ENCODE peak calls at places on chromosomes 2 and 18, in five cellular contexts. B is heart left ventricle, A is MCF 10A, N is GM23338, I is kidney. P is an unnamed sample.

GRCh38 chr2:160205511-160205910 is 5.4 kb upstream of the ITGB6 start:
- DNase-seq in B (no peak), A (peak; percentile 100), N (no peak), I (peak; percentile 93), P (no peak)

GRCh38 chr2:23940976-23941605 is 828 bp downstream of the UBXN2A start:
- DNase-seq in B (no peak), A (peak; percentile 53), N (no peak), I (no peak), P (no peak)

GRCh38 chr2:172097557-172098131 is 5.1 kb downstream of the DLX2 start:
- DNase-seq in B (no peak), A (peak; percentile 73), N (peak; percentile 8), I (no peak), P (no peak)

GRCh38 chr2:224134003-224134734 is 95.1 kb upstream of the SERPINE2 start:
- DNase-seq in B (no peak), A (no peak), N (no peak), I (no peak), P (no peak)

GRCh38 chr2:239035361-239035814 is 187.5 kb downstream of the TWIST2 start:
- DNase-seq in B (peak; percentile 52), A (peak; percentile 30), N (peak; percentile 73), I (no peak), P (no peak)

GRCh38 chr2:11836647-11837219 is 90.3 kb downstream of the LPIN1 start:
- DNase-seq in B (no peak), A (no peak), N (no peak), I (no peak), P (no peak)

GRCh38 chr18:50558157-50558556 is 1.7 kb upstream of the MAPK4 start:
- DNase-seq in B (no peak), A (no peak), N (no peak), I (no peak), P (no peak)

GRCh38 chr2:128375454-128375853 is 56.8 kb upstream of the HS6ST1 start:
- DNase-seq in B (no peak), A (no peak), N (no peak), I (peak; percentile 74), P (no peak)

GRCh38 chr2:150872919-150873772 is 385.7 kb upstream of the RND3 start:
- DNase-seq in B (no peak), A (no peak), N (peak; percentile 67), I (no peak), P (no peak)

GRCh38 chr2:198715304-198715703 is 742.4 kb downstream of the SATB2 start:
- DNase-seq in B (no peak), A (no peak), N (no peak), I (no peak), P (no peak)

GRCh38 chr18:58716046-58716766 is 44.9 kb downstream of the MALT1 start:
- DNase-seq in B (no peak), A (no peak), N (no peak), I (no peak), P (no peak)

GRCh38 chr2:216829533-216829932 is 30.3 kb downstream of the TNP1 start:
- DNase-seq in B (peak; percentile 89), A (peak; percentile 68), N (no peak), I (peak; percentile 73), P (no peak)

GRCh38 chr2:72425996-72426395 is 278.3 kb upstream of the CYP26B1 start:
- DNase-seq in B (no peak), A (no peak), N (no peak), I (no peak), P (no peak)

GRCh38 chr2:217517402-217517801 is 485.4 kb downstream of the TNS1 start:
- DNase-seq in B (no peak), A (peak; percentile 30), N (no peak), I (no peak), P (no peak)

GRCh38 chr2:161946489-161947107 is 127.4 kb downstream of the DPP4 start:
- DNase-seq in B (no peak), A (peak; percentile 40), N (peak; percentile 51), I (no peak), P (no peak)

GRCh38 chr18:60050821-60051220 is 151.0 kb downstream of the PMAIP1 start:
- DNase-seq in B (no peak), A (no peak), N (no peak), I (no peak), P (no peak)

GRCh38 chr2:120514521-120514920 is 168.6 kb downstream of the INHBB start:
- DNase-seq in B (no peak), A (no peak), N (no peak), I (peak; percentile 37), P (no peak)

GRCh38 chr2:24948506-24948905 is 23.2 kb downstream of the DNAJC27 start:
- DNase-seq in B (no peak), A (no peak), N (no peak), I (no peak), P (no peak)

GRCh38 chr2:165293439-165294420 is 54.5 kb downstream of the SCN2A start:
- DNase-seq in B (peak; percentile 30), A (peak; percentile 80), N (peak; percentile 98), I (no peak), P (no peak)

GRCh38 chr2:98560256-98560771 is 48.0 kb downstream of the COA5 start:
- DNase-seq in B (peak; percentile 58), A (peak; percentile 83), N (no peak), I (no peak), P (no peak)

GRCh38 chr18:21980744-21981143 is 188.6 kb upstream of the GATA6 start:
- DNase-seq in B (no peak), A (no peak), N (no peak), I (no peak), P (no peak)

GRCh38 chr18:10497350-10497749 is 28.5 kb upstream of the NAPG start:
- DNase-seq in B (no peak), A (no peak), N (no peak), I (no peak), P (no peak)

GRCh38 chr2:63840081-63840784 is 1.5 kb upstream of the UGP2 start:
- DNase-seq in B (no peak), A (no peak), N (peak; percentile 93), I (no peak), P (no peak)

GRCh38 chr18:54742654-54743053 is 85.6 kb upstream of the RAB27B start:
- DNase-seq in B (peak; percentile 67), A (peak; percentile 99), N (no peak), I (peak; percentile 41), P (no peak)

GRCh38 chr18:77087391-77088141 is 45.0 kb downstream of the MBP start:
- DNase-seq in B (peak; percentile 69), A (no peak), N (peak; percentile 71), I (peak; percentile 92), P (no peak)

GRCh38 chr2:135066710-135067109 is 14.6 kb downstream of the RAB3GAP1 start:
- DNase-seq in B (no peak), A (no peak), N (no peak), I (no peak), P (no peak)

GRCh38 chr2:44934521-44934961 is 7.0 kb upstream of the SIX3 start:
- DNase-seq in B (no peak), A (no peak), N (peak; percentile 65), I (no peak), P (no peak)

GRCh38 chr2:64831977-64832328 is 157.2 kb upstream of the SLC1A4 start:
- DNase-seq in B (no peak), A (no peak), N (no peak), I (no peak), P (no peak)

GRCh38 chr2:39408351-39409136 is 28.5 kb downstream of the MAP4K3 start:
- DNase-seq in B (no peak), A (no peak), N (no peak), I (no peak), P (no peak)

GRCh38 chr2:127469051-127469450 is 50.8 kb downstream of the PROC start:
- DNase-seq in B (no peak), A (no peak), N (no peak), I (no peak), P (no peak)

GRCh38 chr2:85248741-85249524 is 78.9 kb downstream of the TGOLN2 start:
- DNase-seq in B (no peak), A (peak; percentile 76), N (peak; percentile 61), I (no peak), P (no peak)

GRCh38 chr18:69995774-69996173 is 48.1 kb upstream of the CD226 start:
- DNase-seq in B (no peak), A (no peak), N (no peak), I (no peak), P (no peak)

GRCh38 chr18:69996951-69997798 is 49.5 kb upstream of the CD226 start:
- DNase-seq in B (no peak), A (no peak), N (no peak), I (no peak), P (no peak)

GRCh38 chr18:69987870-69988269 is 40.2 kb upstream of the CD226 start:
- DNase-seq in B (no peak), A (no peak), N (no peak), I (no peak), P (no peak)

GRCh38 chr18:69996417-69996816 is 48.7 kb upstream of the CD226 start:
- DNase-seq in B (no peak), A (no peak), N (peak; percentile 8), I (no peak), P (no peak)

GRCh38 chr18:69992776-69993175 is 45.1 kb upstream of the CD226 start:
- DNase-seq in B (no peak), A (peak; percentile 49), N (no peak), I (no peak), P (no peak)
- TF ChIP-seq CTCF in B (no peak), A (no peak), N (no peak), I (no peak), P (no peak)

GRCh38 chr2:202060218-202060617 is 12.8 kb upstream of the KIAA2012 start:
- DNase-seq in B (no peak), A (no peak), N (peak; percentile 60), I (no peak), P (no peak)
- TF ChIP-seq CTCF in B (peak; percentile 28), A (peak; percentile 11), N (peak; percentile 69), I (no peak), P (no peak)

GRCh38 chr2:156155319-156155718 is 177.2 kb downstream of the NR4A2 start:
- DNase-seq in B (no peak), A (no peak), N (no peak), I (no peak), P (no peak)

GRCh38 chr2:156157670-156158069 is 174.9 kb downstream of the NR4A2 start:
- DNase-seq in B (no peak), A (peak; percentile 1), N (peak; percentile 17), I (no peak), P (no peak)

GRCh38 chr2:156151351-156151750 is 181.2 kb downstream of the NR4A2 start:
- DNase-seq in B (no peak), A (peak; percentile 3), N (no peak), I (no peak), P (no peak)

GRCh38 chr2:156156580-156156979 is 175.9 kb downstream of the NR4A2 start:
- DNase-seq in B (no peak), A (peak; percentile 4), N (peak; percentile 42), I (no peak), P (no peak)
- TF ChIP-seq CTCF in B (no peak), A (no peak), N (peak; percentile 55), I (no peak), P (peak; percentile 16)

GRCh38 chr2:77013457-77013856 is 508.7 kb downstream of the LRRTM4 start:
- DNase-seq in B (no peak), A (no peak), N (no peak), I (no peak), P (no peak)

GRCh38 chr2:77018219-77018618 is 504.0 kb downstream of the LRRTM4 start:
- DNase-seq in B (no peak), A (no peak), N (peak; percentile 24), I (no peak), P (no peak)

GRCh38 chr2:77016964-77017363 is 505.2 kb downstream of the LRRTM4 start:
- DNase-seq in B (no peak), A (no peak), N (no peak), I (no peak), P (no peak)

GRCh38 chr2:77016481-77016880 is 505.7 kb downstream of the LRRTM4 start:
- DNase-seq in B (no peak), A (no peak), N (no peak), I (no peak), P (no peak)

GRCh38 chr2:77013932-77014331 is 508.2 kb downstream of the LRRTM4 start:
- DNase-seq in B (no peak), A (no peak), N (no peak), I (no peak), P (no peak)
- TF ChIP-seq CTCF in B (no peak), A (no peak), N (no peak), I (no peak), P (no peak)

P was measured in esophagus muscularis mucosa.